ENCODE peak calls at places on chromosomes 5 and 9, in five cellular contexts. W, L, X, A and S are unnamed samples.

GRCh38 chr5:2326603-2327002 is 424.9 kb downstream of the IRX2 start:
- DNase-seq in W (no peak), L (no peak), X (no peak), A (no peak), S (no peak)

GRCh38 chr5:94908889-94909480 is 290.5 kb downstream of the SLF1 start:
- DNase-seq in W (peak), L (peak), X (no peak), A (peak), S (peak)

GRCh38 chr5:82387041-82387818 is 109.1 kb upstream of the RPS23 start:
- DNase-seq in W (peak), L (peak), X (no peak), A (no peak), S (no peak)

GRCh38 chr9:117516676-117517632 is 102.1 kb upstream of the ASTN2 start:
- DNase-seq in W (no peak), L (no peak), X (no peak), A (no peak), S (no peak)

GRCh38 chr5:168317521-168318147 is 26.2 kb downstream of the WWC1 start:
- DNase-seq in W (peak), L (peak), X (no peak), A (peak), S (no peak)

GRCh38 chr9:113508111-113508749 is 44.7 kb downstream of the RGS3 start:
- DNase-seq in W (peak), L (peak), X (no peak), A (peak), S (peak)

GRCh38 chr5:38207343-38207742 is 51.0 kb upstream of the EGFLAM start:
- DNase-seq in W (no peak), L (peak), X (no peak), A (no peak), S (peak)

GRCh38 chr9:89683626-89684025 is 78.8 kb downstream of the GADD45G start:
- DNase-seq in W (no peak), L (no peak), X (no peak), A (no peak), S (no peak)

GRCh38 chr9:27423919-27424710 is 100.0 kb upstream of the IFNK start:
- DNase-seq in W (no peak), L (no peak), X (no peak), A (no peak), S (no peak)

GRCh38 chr5:11251242-11251641 is 490.2 kb upstream of the DAP start:
- DNase-seq in W (no peak), L (peak), X (no peak), A (no peak), S (peak)

GRCh38 chr5:95647886-95648860 is 1.6 kb downstream of the RFESD start:
- DNase-seq in W (no peak), L (no peak), X (no peak), A (no peak), S (no peak)

GRCh38 chr5:43073597-43074546 is 33.8 kb upstream of the ANXA2R start:
- DNase-seq in W (peak), L (peak), X (no peak), A (peak), S (peak)

GRCh38 chr5:169287529-169287928 is 13.4 kb downstream of the SLIT3 start:
- DNase-seq in W (no peak), L (no peak), X (no peak), A (no peak), S (no peak)

GRCh38 chr5:135438712-135439111 is 8.4 kb downstream of the DCANP1 start:
- DNase-seq in W (no peak), L (no peak), X (no peak), A (no peak), S (no peak)

GRCh38 chr9:77793909-77794308 is 145.8 kb upstream of the GNA14 start:
- DNase-seq in W (no peak), L (no peak), X (no peak), A (no peak), S (no peak)

GRCh38 chr9:132348676-132349075 is 6.1 kb downstream of the SETX start:
- DNase-seq in W (no peak), L (no peak), X (no peak), A (no peak), S (no peak)

DNA sequence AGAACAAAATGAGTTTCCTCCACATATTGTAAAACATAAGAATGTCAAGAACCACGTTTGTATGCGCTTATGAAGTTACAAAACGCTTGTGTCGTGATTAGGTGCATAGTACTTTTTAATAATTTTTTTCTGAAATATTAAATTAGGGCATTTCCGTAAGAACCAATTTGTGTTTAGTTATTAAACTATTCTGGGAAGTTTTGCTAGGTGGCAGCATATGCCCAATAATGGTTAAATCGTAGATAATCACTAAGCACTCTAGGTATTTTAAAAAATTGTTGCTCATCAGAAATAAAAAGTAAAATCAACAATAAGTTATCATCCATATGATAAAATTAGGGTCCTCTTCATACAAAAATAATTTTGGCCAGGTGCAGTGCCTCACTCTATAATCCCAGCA is 5.4 kb downstream of the SRFBP1 start:
- DNase-seq in W (no peak), L (no peak), X (no peak), A (no peak), S (no peak)
- TF ChIP-seq CTCF in W (peak), L (peak), X (no peak), A (peak), S (no peak)

GRCh38 chr5:174755103-174755502 is 30.7 kb downstream of the MSX2 start:
- DNase-seq in W (no peak), L (no peak), X (no peak), A (no peak), S (no peak)
- TF ChIP-seq JUNB in W (no peak), L (no peak), X (no peak), A (no peak), S (no peak)

GRCh38 chr5:54852007-54852406 is 133.4 kb downstream of the ESM1 start:
- DNase-seq in W (no peak), L (no peak), X (no peak), A (no peak), S (peak)
- TF ChIP-seq CTCF in W (no peak), L (no peak), X (no peak), A (no peak), S (peak)

GRCh38 chr5:54756301-54756700 is 229.1 kb downstream of the ESM1 start:
- DNase-seq in W (no peak), L (no peak), X (no peak), A (no peak), S (no peak)

GRCh38 chr5:54757541-54757940 is 227.9 kb downstream of the ESM1 start:
- DNase-seq in W (no peak), L (no peak), X (no peak), A (no peak), S (no peak)

GRCh38 chr5:54756796-54757402 is 228.5 kb downstream of the ESM1 start:
- DNase-seq in W (no peak), L (no peak), X (no peak), A (no peak), S (no peak)

GRCh38 chr5:54760182-54760935 is 225.0 kb downstream of the ESM1 start:
- DNase-seq in W (no peak), L (no peak), X (no peak), A (no peak), S (no peak)

DNA sequence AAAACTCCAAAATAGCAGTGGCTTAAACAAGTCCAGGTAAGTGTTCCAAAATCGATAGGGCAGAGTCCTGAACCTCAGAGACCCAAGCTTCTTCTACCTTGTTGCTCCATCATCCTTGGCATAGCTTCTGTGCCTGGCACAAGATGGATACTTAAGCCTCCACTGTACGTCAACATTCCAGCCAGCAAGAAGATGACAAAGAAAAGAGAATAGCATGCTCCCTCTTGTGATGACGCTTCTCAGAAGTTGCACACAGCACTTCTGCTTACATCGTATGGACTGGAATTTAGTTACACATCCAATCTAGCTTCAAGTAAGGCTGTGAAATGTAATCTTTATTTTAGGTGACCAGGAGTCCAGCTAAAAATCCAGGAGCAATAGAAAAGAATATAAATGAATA is 227.4 kb downstream of the ESM1 start:
- DNase-seq in W (no peak), L (no peak), X (no peak), A (no peak), S (no peak)
- TF ChIP-seq JUNB in W (no peak), L (no peak), X (no peak), A (no peak), S (no peak)

DNA sequence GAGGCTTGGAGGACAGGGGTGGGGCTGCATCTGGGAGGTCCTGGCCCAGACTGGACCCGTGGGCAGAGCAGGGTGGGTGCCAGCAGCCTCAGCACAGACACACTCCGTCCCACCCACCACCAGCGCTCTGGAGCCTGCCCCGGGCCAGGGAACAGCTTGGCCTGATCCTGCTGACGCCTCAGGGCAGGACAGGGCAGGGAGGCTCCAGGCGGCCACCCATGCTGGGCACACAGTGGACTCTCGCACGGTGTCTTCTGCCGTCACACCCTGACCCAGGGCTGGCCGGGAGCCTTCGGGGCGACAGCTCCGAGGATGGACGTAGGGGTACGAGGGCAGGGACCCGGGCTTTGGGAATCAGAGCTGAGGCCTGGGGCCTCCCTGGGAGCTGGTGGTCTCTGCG is 8.2 kb upstream of the PTGDS start:
- DNase-seq in W (no peak), L (no peak), X (no peak), A (no peak), S (no peak)
- TF ChIP-seq CTCF in W (no peak), L (no peak), X (no peak), A (no peak), S (no peak)

DNA sequence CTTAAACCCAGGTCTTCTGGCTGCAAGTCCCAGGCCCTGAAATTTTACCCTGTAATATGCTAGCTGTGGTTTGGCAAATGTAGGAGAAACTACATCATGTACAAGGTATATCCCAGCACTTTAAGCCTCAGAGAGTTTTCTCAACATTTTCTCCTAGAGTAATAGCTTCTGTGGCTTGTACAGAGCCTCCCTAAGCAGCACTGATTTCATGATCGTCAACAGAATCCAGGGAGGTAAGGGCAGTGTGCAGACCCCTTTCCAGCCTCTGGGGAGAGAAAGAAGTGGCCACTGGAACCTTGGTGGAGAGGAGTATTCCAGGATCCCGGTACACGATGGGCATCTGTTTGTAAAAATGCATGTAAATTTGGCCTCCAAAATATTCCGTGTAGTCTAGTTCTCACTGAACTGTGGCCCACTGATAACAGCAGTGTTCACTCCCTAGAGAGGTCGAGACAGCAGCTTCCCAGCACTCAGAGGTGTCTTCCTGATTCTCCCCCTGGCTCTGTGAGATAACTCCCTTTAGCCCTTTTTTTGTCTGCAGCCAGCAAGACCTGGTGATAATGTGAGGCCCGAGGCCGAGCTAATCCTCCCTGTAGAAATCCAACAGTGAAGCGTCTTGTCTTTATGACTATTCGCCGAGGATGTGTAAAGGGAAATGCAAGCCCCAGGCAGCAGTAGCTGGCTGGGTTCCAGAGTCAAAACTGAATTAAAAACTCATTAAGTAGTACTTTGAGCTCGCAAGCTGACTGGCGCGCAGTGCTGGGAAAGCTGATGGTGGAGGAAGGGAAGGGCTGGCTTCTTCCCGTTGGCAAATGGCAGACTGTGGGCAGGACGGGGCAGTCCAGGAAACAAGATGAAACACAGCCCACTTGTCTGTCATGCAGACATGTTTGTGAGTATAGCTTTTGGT is 59.0 kb downstream of the MAP1B start:
- DNase-seq in W (no peak), L (no peak), X (no peak), A (peak), S (peak)
- TF ChIP-seq JUNB in W (no peak), L (no peak), X (no peak), A (no peak), S (no peak)